ENCODE peak calls at places on chromosome 13, in seven cellular contexts. I is A549, J is adrenal gland, X is tibial artery, T is AG04449, R is HAP-1, S is psoas muscle. O is an unnamed sample.

GRCh38 chr13:78228940-78229339 is 310.3 kb upstream of the EDNRB start:
- DNase-seq in T (no peak), I (no peak), J (no peak), X (no peak), S (no peak), R (no peak), O (no peak)

GRCh38 chr13:19023115-19023514 is 158.5 kb downstream of the TUBA3C start:
- DNase-seq in I (no peak), S (no peak), R (no peak), T (no peak), X (no peak), J (no peak), O (no peak)

GRCh38 chr13:110915874-110916670 is 1.2 kb upstream of the ANKRD10 start:
- DNase-seq in I (no peak), R (no peak), S (no peak), T (no peak), X (no peak), J (no peak), O (peak; percentile 21)

GRCh38 chr13:55244991-55245644 is 1895.6 kb upstream of the PRR20A start:
- DNase-seq in T (no peak), R (peak; percentile 74), I (peak; percentile 2), X (no peak), S (no peak), J (no peak), O (no peak)

GRCh38 chr13:105083986-105084385 is 1451.5 kb downstream of the EFNB2 start:
- DNase-seq in S (no peak), I (no peak), R (no peak), J (peak; percentile 13), T (no peak), X (no peak), O (no peak)

GRCh38 chr13:21033224-21033855 is 28.0 kb downstream of the LATS2 start:
- DNase-seq in J (peak; percentile 78), S (no peak), I (no peak), R (no peak), T (no peak), X (peak; percentile 77), O (peak; percentile 36)

GRCh38 chr13:24495151-24495729 is 17.3 kb downstream of the PARP4 start:
- DNase-seq in T (no peak), R (no peak), S (no peak), I (no peak), J (no peak), X (no peak), O (no peak)

GRCh38 chr13:110869805-110870706 is 44.8 kb downstream of the ANKRD10 start:
- DNase-seq in T (peak; percentile 96), I (peak; percentile 96), S (peak; percentile 93), J (peak; percentile 99), R (peak; percentile 27), X (peak; percentile 98), O (peak; percentile 99)

GRCh38 chr13:74243637-74244526 is 109.7 kb upstream of the KLF12 start:
- DNase-seq in X (no peak), T (peak; percentile 73), R (no peak), J (no peak), S (no peak), I (no peak), O (peak; percentile 73)

GRCh38 chr13:85266331-85266730 is 532.9 kb downstream of the SLITRK6 start:
- DNase-seq in X (no peak), R (no peak), S (no peak), T (no peak), I (no peak), J (no peak), O (no peak)

GRCh38 chr13:36339600-36340155 is 6.5 kb downstream of the SPART start:
- DNase-seq in J (no peak), X (no peak), I (no peak), S (no peak), T (no peak), R (no peak), O (no peak)

GRCh38 chr13:25192936-25193335 is 20.8 kb upstream of the AMER2 start:
- DNase-seq in I (no peak), J (no peak), R (no peak), S (no peak), T (no peak), X (no peak), O (no peak)

GRCh38 chr13:109145631-109146030 is 516.2 kb downstream of the MYO16 start:
- DNase-seq in I (peak; percentile 78), S (no peak), X (no peak), T (no peak), J (peak; percentile 65), R (no peak), O (no peak)

GRCh38 chr13:107367258-107367657 is 799.3 kb upstream of the ARGLU1 start:
- DNase-seq in T (no peak), R (no peak), X (no peak), J (no peak), S (no peak), I (no peak), O (no peak)

GRCh38 chr13:23715762-23716235 is 145.6 kb downstream of the TNFRSF19 start:
- DNase-seq in X (no peak), I (peak; percentile 38), J (no peak), S (no peak), R (peak; percentile 54), T (no peak), O (no peak)

GRCh38 chr13:22561581-22561980 is 619.2 kb upstream of the SGCG start:
- DNase-seq in R (no peak), I (no peak), T (no peak), J (no peak), S (no peak), X (no peak), O (no peak)

GRCh38 chr13:44306401-44307192 is 67.0 kb upstream of the SERP2 start:
- DNase-seq in X (peak; percentile 86), T (no peak), J (peak; percentile 83), S (peak; percentile 45), I (peak; percentile 94), R (peak; percentile 57), O (peak; percentile 97)

GRCh38 chr13:86681223-86681622 is 882.0 kb upstream of the SLITRK6 start:
- DNase-seq in T (no peak), J (no peak), I (no peak), S (no peak), X (no peak), R (no peak), O (no peak)

GRCh38 chr13:66673401-66673800 is 556.7 kb downstream of the PCDH9 start:
- DNase-seq in X (no peak), I (peak; percentile 23), J (no peak), S (no peak), R (no peak), T (peak; percentile 56), O (peak; percentile 95)

GRCh38 chr13:24073657-24074056 is 86.9 kb upstream of the SPATA13 start:
- DNase-seq in S (no peak), T (no peak), X (no peak), J (no peak), I (no peak), R (no peak), O (no peak)

GRCh38 chr13:29883941-29884518 is 33.6 kb upstream of the UBL3 start:
- DNase-seq in T (no peak), R (no peak), X (no peak), J (peak; percentile 22), I (no peak), S (no peak), O (no peak)

GRCh38 chr13:79901336-79901735 is 420.4 kb downstream of the NDFIP2 start:
- DNase-seq in R (no peak), X (no peak), S (no peak), T (no peak), J (no peak), I (no peak), O (no peak)

GRCh38 chr13:45768668-45769067 is 66.5 kb downstream of the CBY2 start:
- DNase-seq in I (no peak), S (no peak), X (no peak), R (peak; percentile 72), J (no peak), T (no peak), O (no peak)

GRCh38 chr13:29110003-29110402 is 289.9 kb downstream of the MTUS2 start:
- DNase-seq in J (no peak), T (no peak), X (no peak), R (no peak), I (no peak), S (no peak), O (no peak)

GRCh38 chr13:106187092-106187491 is 348.4 kb downstream of the EFNB2 start:
- DNase-seq in S (no peak), X (no peak), T (no peak), J (no peak), R (no peak), I (no peak), O (no peak)

GRCh38 chr13:98253526-98253925 is 76.5 kb upstream of the RNF113B start:
- DNase-seq in J (peak; percentile 44), T (no peak), X (no peak), R (no peak), S (no peak), I (no peak), O (no peak)
- H3K4me3 ChIP-seq in J (no peak overlapping the region), T (no peak overlapping the region), X (peak overlapping the region; percentile 16), R (no peak overlapping the region), S (no peak overlapping the region), I (no peak overlapping the region), O (no peak overlapping the region)

DNA sequence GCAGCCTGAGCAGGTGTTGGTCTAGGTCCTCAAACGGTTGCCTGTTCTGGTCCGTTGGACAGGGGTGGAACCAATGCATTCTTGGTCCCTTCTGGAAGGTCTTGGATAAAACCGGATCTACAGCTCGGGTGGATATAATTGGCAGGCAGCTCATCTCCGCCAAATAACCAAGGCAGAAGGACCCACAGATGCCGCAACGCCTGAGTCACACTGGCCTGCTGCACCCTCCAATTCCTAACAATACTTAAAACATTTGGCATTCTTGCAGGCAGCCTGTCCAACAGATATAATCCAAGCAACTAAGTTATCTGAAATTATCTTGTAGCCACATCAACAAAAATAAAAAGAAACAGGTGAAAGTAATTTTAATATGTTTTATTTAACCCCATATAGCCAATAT is 59.0 kb upstream of the FGF14 start:
- DNase-seq in R (no peak), X (no peak), I (no peak), J (no peak), T (no peak), S (no peak), O (no peak)
- H3K4me3 ChIP-seq in R (no peak overlapping the region), X (no peak overlapping the region), I (no peak overlapping the region), J (no peak overlapping the region), T (no peak overlapping the region), S (no peak overlapping the region), O (no peak overlapping the region)

DNA sequence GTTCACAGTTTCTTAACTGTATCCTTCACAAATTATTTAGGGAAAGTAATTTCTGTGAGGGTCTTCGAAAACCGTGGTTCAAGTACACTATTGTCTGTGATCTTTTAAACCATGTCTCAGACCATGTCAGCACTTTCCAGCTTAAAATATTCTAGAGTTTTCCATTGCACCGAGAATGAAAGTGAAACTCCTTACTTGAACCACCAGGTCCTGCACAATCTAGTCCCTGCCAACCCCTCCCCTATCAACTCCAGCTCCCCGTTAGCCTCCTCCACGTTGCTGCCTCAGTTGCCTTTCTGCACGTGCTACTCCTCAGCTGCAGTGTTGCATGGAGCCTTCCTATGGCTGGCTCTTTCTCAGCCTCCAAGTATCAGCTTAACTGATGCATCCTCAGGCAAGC is 7.2 kb upstream of the STARD13 start:
- DNase-seq in S (no peak), R (no peak), I (no peak), J (no peak), X (no peak), T (no peak), O (no peak)
- H3K4me3 ChIP-seq in S (peak overlapping the region; percentile 22), R (no peak overlapping the region), I (no peak overlapping the region), J (no peak overlapping the region), X (no peak overlapping the region), T (no peak overlapping the region), O (no peak overlapping the region)

DNA sequence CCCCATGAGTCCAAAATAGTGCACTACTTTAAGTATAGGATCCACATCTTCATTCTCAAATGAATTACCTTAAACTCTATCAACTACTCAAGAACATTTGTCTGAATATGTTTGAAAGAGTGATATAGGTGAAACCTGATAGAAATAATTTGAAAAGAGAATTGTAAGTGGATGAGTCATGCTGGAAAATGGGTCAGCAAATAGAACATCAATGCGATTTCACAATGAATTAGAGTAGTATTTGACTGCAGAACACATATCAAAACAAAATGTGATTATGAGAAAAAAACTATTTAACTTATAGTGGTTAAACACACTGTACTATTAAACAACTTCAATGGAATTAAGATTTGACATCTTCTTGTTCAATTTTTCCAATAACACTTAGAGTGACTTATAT is 300.6 kb upstream of the KLHL1 start:
- DNase-seq in R (no peak), X (no peak), T (no peak), I (peak; percentile 1), J (no peak), S (no peak), O (no peak)
- H3K4me3 ChIP-seq in R (no peak overlapping the region), X (no peak overlapping the region), T (no peak overlapping the region), I (no peak overlapping the region), J (no peak overlapping the region), S (no peak overlapping the region), O (no peak overlapping the region)

O was measured in skeletal muscle cell.